ENCODE peak calls at places on chromosomes 5 and 9, in eight cellular contexts. One of them, this sample, is unnamed.

GRCh38 chr5:98193921-98194760 is 579.3 kb upstream of the RGMB start:
- DNase-seq in colonic mucosa: no peak
- DNase-seq in ovary: no peak
- DNase-seq in cardiac muscle cell: no peak
- DNase-seq in naive thymus-derived CD4-positive, alpha-beta T cell: no peak
- DNase-seq in transverse colon: no peak
- DNase-seq in cardiac fibroblast: no peak
- DNase-seq in fibroblast of the aortic adventitia: no peak
- DNase-seq in this sample: no peak

GRCh38 chr9:108586451-108586850 is 269.3 kb downstream of the ACTL7B start:
- DNase-seq in colonic mucosa: no peak
- DNase-seq in ovary: no peak
- DNase-seq in cardiac muscle cell: no peak
- DNase-seq in naive thymus-derived CD4-positive, alpha-beta T cell: no peak
- DNase-seq in transverse colon: no peak
- DNase-seq in cardiac fibroblast: no peak
- DNase-seq in fibroblast of the aortic adventitia: no peak
- DNase-seq in this sample: no peak

GRCh38 chr9:90523953-90524352 is 118.7 kb downstream of the DIRAS2 start:
- DNase-seq in colonic mucosa: peak; percentile 35
- DNase-seq in ovary: no peak
- DNase-seq in cardiac muscle cell: no peak
- DNase-seq in naive thymus-derived CD4-positive, alpha-beta T cell: no peak
- DNase-seq in transverse colon: peak; percentile 51
- DNase-seq in cardiac fibroblast: no peak
- DNase-seq in fibroblast of the aortic adventitia: no peak
- DNase-seq in this sample: no peak

GRCh38 chr5:83277953-83278352 is 193.6 kb upstream of the VCAN start:
- DNase-seq in colonic mucosa: no peak
- DNase-seq in ovary: no peak
- DNase-seq in cardiac muscle cell: no peak
- DNase-seq in naive thymus-derived CD4-positive, alpha-beta T cell: no peak
- DNase-seq in transverse colon: no peak
- DNase-seq in cardiac fibroblast: no peak
- DNase-seq in fibroblast of the aortic adventitia: no peak
- DNase-seq in this sample: no peak

GRCh38 chr5:102865510-102866314 is 110.6 kb downstream of the PAM start:
- DNase-seq in colonic mucosa: peak; percentile 32
- DNase-seq in ovary: peak; percentile 75
- DNase-seq in cardiac muscle cell: peak; percentile 86
- DNase-seq in naive thymus-derived CD4-positive, alpha-beta T cell: peak; percentile 9
- DNase-seq in transverse colon: peak; percentile 41
- DNase-seq in cardiac fibroblast: peak; percentile 88
- DNase-seq in fibroblast of the aortic adventitia: peak; percentile 96
- DNase-seq in this sample: peak; percentile 62

GRCh38 chr5:73214921-73215490 is 42.0 kb downstream of the TMEM174 start:
- DNase-seq in colonic mucosa: no peak
- DNase-seq in ovary: no peak
- DNase-seq in cardiac muscle cell: no peak
- DNase-seq in naive thymus-derived CD4-positive, alpha-beta T cell: no peak
- DNase-seq in transverse colon: no peak
- DNase-seq in cardiac fibroblast: no peak
- DNase-seq in fibroblast of the aortic adventitia: no peak
- DNase-seq in this sample: no peak

GRCh38 chr5:141814064-141814982 is 63.9 kb downstream of the PCDH1 start:
- DNase-seq in colonic mucosa: peak; percentile 75
- DNase-seq in ovary: no peak
- DNase-seq in cardiac muscle cell: peak; percentile 49
- DNase-seq in naive thymus-derived CD4-positive, alpha-beta T cell: no peak
- DNase-seq in transverse colon: peak; percentile 64
- DNase-seq in cardiac fibroblast: peak; percentile 27
- DNase-seq in fibroblast of the aortic adventitia: peak; percentile 17
- DNase-seq in this sample: no peak

GRCh38 chr5:6905423-6905822 is 192.2 kb downstream of the TENT4A start:
- DNase-seq in colonic mucosa: no peak
- DNase-seq in ovary: no peak
- DNase-seq in cardiac muscle cell: no peak
- DNase-seq in naive thymus-derived CD4-positive, alpha-beta T cell: no peak
- DNase-seq in transverse colon: no peak
- DNase-seq in cardiac fibroblast: no peak
- DNase-seq in fibroblast of the aortic adventitia: no peak
- DNase-seq in this sample: no peak

GRCh38 chr5:138942861-138943260 is 67.7 kb upstream of the LRRTM2 start:
- DNase-seq in colonic mucosa: no peak
- DNase-seq in ovary: no peak
- DNase-seq in cardiac muscle cell: no peak
- DNase-seq in naive thymus-derived CD4-positive, alpha-beta T cell: no peak
- DNase-seq in transverse colon: no peak
- DNase-seq in cardiac fibroblast: no peak
- DNase-seq in fibroblast of the aortic adventitia: no peak
- DNase-seq in this sample: no peak

GRCh38 chr9:20640331-20641187 is 18.3 kb upstream of the MLLT3 start:
- DNase-seq in colonic mucosa: peak; percentile 68
- DNase-seq in ovary: peak; percentile 18
- DNase-seq in cardiac muscle cell: peak; percentile 39
- DNase-seq in naive thymus-derived CD4-positive, alpha-beta T cell: peak; percentile 76
- DNase-seq in transverse colon: peak; percentile 80
- DNase-seq in cardiac fibroblast: peak; percentile 29
- DNase-seq in fibroblast of the aortic adventitia: peak; percentile 27
- DNase-seq in this sample: no peak

GRCh38 chr9:93305497-93306020 is 121.6 kb downstream of the WNK2 start:
- DNase-seq in colonic mucosa: peak; percentile 10
- DNase-seq in ovary: peak; percentile 5
- DNase-seq in cardiac muscle cell: no peak
- DNase-seq in naive thymus-derived CD4-positive, alpha-beta T cell: no peak
- DNase-seq in transverse colon: no peak
- DNase-seq in cardiac fibroblast: no peak
- DNase-seq in fibroblast of the aortic adventitia: no peak
- DNase-seq in this sample: no peak

GRCh38 chr9:18256574-18256973 is 217.4 kb upstream of the ADAMTSL1 start:
- DNase-seq in colonic mucosa: peak; percentile 26
- DNase-seq in ovary: no peak
- DNase-seq in cardiac muscle cell: peak; percentile 58
- DNase-seq in naive thymus-derived CD4-positive, alpha-beta T cell: no peak
- DNase-seq in transverse colon: no peak
- DNase-seq in cardiac fibroblast: peak; percentile 67
- DNase-seq in fibroblast of the aortic adventitia: no peak
- DNase-seq in this sample: no peak

GRCh38 chr5:116035123-116035522 is 2.9 kb downstream of the ARL14EPL start:
- DNase-seq in colonic mucosa: no peak
- DNase-seq in ovary: no peak
- DNase-seq in cardiac muscle cell: no peak
- DNase-seq in naive thymus-derived CD4-positive, alpha-beta T cell: no peak
- DNase-seq in transverse colon: no peak
- DNase-seq in cardiac fibroblast: no peak
- DNase-seq in fibroblast of the aortic adventitia: no peak
- DNase-seq in this sample: no peak

GRCh38 chr9:117763314-117763713 is 59.1 kb downstream of the TLR4 start:
- DNase-seq in colonic mucosa: no peak
- DNase-seq in ovary: no peak
- DNase-seq in cardiac muscle cell: peak; percentile 45
- DNase-seq in naive thymus-derived CD4-positive, alpha-beta T cell: no peak
- DNase-seq in transverse colon: no peak
- DNase-seq in cardiac fibroblast: no peak
- DNase-seq in fibroblast of the aortic adventitia: peak; percentile 25
- DNase-seq in this sample: peak; percentile 31

GRCh38 chr9:38376266-38376665 is 16.2 kb upstream of the ALDH1B1 start:
- DNase-seq in colonic mucosa: no peak
- DNase-seq in ovary: no peak
- DNase-seq in cardiac muscle cell: no peak
- DNase-seq in naive thymus-derived CD4-positive, alpha-beta T cell: no peak
- DNase-seq in transverse colon: no peak
- DNase-seq in cardiac fibroblast: no peak
- DNase-seq in fibroblast of the aortic adventitia: no peak
- DNase-seq in this sample: no peak

GRCh38 chr5:136042665-136043121 is 13.9 kb downstream of the TGFBI start:
- DNase-seq in colonic mucosa: no peak
- DNase-seq in ovary: no peak
- DNase-seq in cardiac muscle cell: peak; percentile 47
- DNase-seq in naive thymus-derived CD4-positive, alpha-beta T cell: no peak
- DNase-seq in transverse colon: no peak
- DNase-seq in cardiac fibroblast: peak; percentile 35
- DNase-seq in fibroblast of the aortic adventitia: no peak
- DNase-seq in this sample: no peak

GRCh38 chr5:138974227-138975063 is 99.3 kb upstream of the LRRTM2 start:
- DNase-seq in colonic mucosa: no peak
- DNase-seq in ovary: peak; percentile 59
- DNase-seq in cardiac muscle cell: peak; percentile 90
- DNase-seq in naive thymus-derived CD4-positive, alpha-beta T cell: no peak
- DNase-seq in transverse colon: no peak
- DNase-seq in cardiac fibroblast: peak; percentile 94
- DNase-seq in fibroblast of the aortic adventitia: peak; percentile 92
- DNase-seq in this sample: no peak

GRCh38 chr9:96769989-96770388 is 7.9 kb downstream of the ZNF510 start:
- DNase-seq in colonic mucosa: no peak
- DNase-seq in ovary: no peak
- DNase-seq in cardiac muscle cell: no peak
- DNase-seq in naive thymus-derived CD4-positive, alpha-beta T cell: no peak
- DNase-seq in transverse colon: no peak
- DNase-seq in cardiac fibroblast: no peak
- DNase-seq in fibroblast of the aortic adventitia: no peak
- DNase-seq in this sample: no peak

GRCh38 chr9:96766199-96766598 is 11.7 kb downstream of the ZNF510 start:
- DNase-seq in colonic mucosa: no peak
- DNase-seq in ovary: no peak
- DNase-seq in cardiac muscle cell: no peak
- DNase-seq in naive thymus-derived CD4-positive, alpha-beta T cell: no peak
- DNase-seq in transverse colon: no peak
- DNase-seq in cardiac fibroblast: no peak
- DNase-seq in fibroblast of the aortic adventitia: no peak
- DNase-seq in this sample: no peak

DNA sequence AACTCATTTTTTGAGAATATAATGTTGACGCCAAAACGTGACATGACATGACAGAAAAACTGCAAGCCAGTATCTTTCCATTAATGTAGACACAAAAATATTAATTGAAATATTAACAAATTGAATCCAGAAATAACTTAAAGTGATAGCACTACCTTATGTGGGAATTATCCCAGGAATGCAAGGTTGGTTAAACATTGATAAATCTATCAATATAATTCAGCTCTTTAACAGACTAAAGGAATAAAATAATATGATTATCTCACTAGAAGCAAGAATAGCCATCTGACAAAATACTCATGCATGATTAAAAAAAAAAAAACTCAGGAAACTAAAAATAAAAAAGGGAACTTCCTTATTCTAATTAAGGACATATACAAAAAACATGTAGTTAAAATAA is 6.8 kb downstream of the ZNF510 start:
- DNase-seq in colonic mucosa: no peak
- DNase-seq in ovary: no peak
- DNase-seq in cardiac muscle cell: no peak
- DNase-seq in naive thymus-derived CD4-positive, alpha-beta T cell: no peak
- DNase-seq in transverse colon: no peak
- DNase-seq in cardiac fibroblast: no peak
- DNase-seq in fibroblast of the aortic adventitia: no peak
- DNase-seq in this sample: no peak
- H3K4me3 ChIP-seq in colonic mucosa: no peak overlapping the region
- H3K4me3 ChIP-seq in ovary: no peak overlapping the region
- H3K4me3 ChIP-seq in cardiac muscle cell: no peak overlapping the region
- H3K4me3 ChIP-seq in naive thymus-derived CD4-positive, alpha-beta T cell: no peak overlapping the region
- H3K4me3 ChIP-seq in transverse colon: no peak overlapping the region
- H3K4me3 ChIP-seq in cardiac fibroblast: no peak overlapping the region
- H3K4me3 ChIP-seq in fibroblast of the aortic adventitia: no peak overlapping the region
- H3K4me3 ChIP-seq in this sample: no peak overlapping the region

DNA sequence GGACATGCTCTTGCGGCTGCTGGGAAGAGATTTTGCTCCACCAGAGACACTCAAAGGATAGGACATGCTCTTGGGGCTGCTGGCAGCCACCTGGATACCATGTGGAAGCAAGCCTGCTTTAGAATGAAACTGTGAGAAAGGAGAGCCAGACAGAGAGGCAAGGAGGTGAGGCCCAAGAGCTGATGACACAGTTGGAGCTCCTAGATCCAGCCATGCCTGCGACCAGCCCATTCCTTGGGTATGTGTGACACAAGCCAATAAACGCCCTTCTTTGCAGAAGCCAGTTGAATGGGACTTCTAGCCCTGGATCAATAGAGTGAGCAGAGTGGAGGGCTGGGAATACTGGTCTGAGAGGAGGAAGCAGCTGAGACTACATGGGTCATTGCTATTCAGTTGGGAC is 69.6 kb downstream of the SMIM23 start:
- DNase-seq in colonic mucosa: no peak
- DNase-seq in ovary: no peak
- DNase-seq in cardiac muscle cell: no peak
- DNase-seq in naive thymus-derived CD4-positive, alpha-beta T cell: no peak
- DNase-seq in transverse colon: no peak
- DNase-seq in cardiac fibroblast: no peak
- DNase-seq in fibroblast of the aortic adventitia: no peak
- DNase-seq in this sample: no peak
- H3K4me3 ChIP-seq in colonic mucosa: no peak overlapping the region
- H3K4me3 ChIP-seq in ovary: no peak overlapping the region
- H3K4me3 ChIP-seq in cardiac muscle cell: no peak overlapping the region
- H3K4me3 ChIP-seq in naive thymus-derived CD4-positive, alpha-beta T cell: no peak overlapping the region
- H3K4me3 ChIP-seq in transverse colon: no peak overlapping the region
- H3K4me3 ChIP-seq in cardiac fibroblast: no peak overlapping the region
- H3K4me3 ChIP-seq in fibroblast of the aortic adventitia: no peak overlapping the region
- H3K4me3 ChIP-seq in this sample: no peak overlapping the region

GRCh38 chr5:178993955-178994579 is 1.1 kb downstream of the GRM6 start:
- DNase-seq in colonic mucosa: no peak
- DNase-seq in ovary: no peak
- DNase-seq in cardiac muscle cell: no peak
- DNase-seq in naive thymus-derived CD4-positive, alpha-beta T cell: no peak
- DNase-seq in transverse colon: no peak
- DNase-seq in cardiac fibroblast: no peak
- DNase-seq in fibroblast of the aortic adventitia: no peak
- DNase-seq in this sample: no peak
- H3K4me3 ChIP-seq in colonic mucosa: no peak overlapping the region
- H3K4me3 ChIP-seq in ovary: no peak overlapping the region
- H3K4me3 ChIP-seq in cardiac muscle cell: no peak overlapping the region
- H3K4me3 ChIP-seq in naive thymus-derived CD4-positive, alpha-beta T cell: no peak overlapping the region
- H3K4me3 ChIP-seq in transverse colon: no peak overlapping the region
- H3K4me3 ChIP-seq in cardiac fibroblast: no peak overlapping the region
- H3K4me3 ChIP-seq in fibroblast of the aortic adventitia: no peak overlapping the region
- H3K4me3 ChIP-seq in this sample: no peak overlapping the region

GRCh38 chr5:147956842-147957223 is 50.5 kb upstream of the C5orf46 start:
- DNase-seq in colonic mucosa: no peak
- DNase-seq in ovary: no peak
- DNase-seq in cardiac muscle cell: no peak
- DNase-seq in naive thymus-derived CD4-positive, alpha-beta T cell: no peak
- DNase-seq in transverse colon: no peak
- DNase-seq in cardiac fibroblast: no peak
- DNase-seq in fibroblast of the aortic adventitia: no peak
- DNase-seq in this sample: no peak

GRCh38 chr5:147957906-147958305 is 51.6 kb upstream of the C5orf46 start:
- DNase-seq in colonic mucosa: no peak
- DNase-seq in ovary: no peak
- DNase-seq in cardiac muscle cell: no peak
- DNase-seq in naive thymus-derived CD4-positive, alpha-beta T cell: no peak
- DNase-seq in transverse colon: no peak
- DNase-seq in cardiac fibroblast: no peak
- DNase-seq in fibroblast of the aortic adventitia: no peak
- DNase-seq in this sample: no peak

GRCh38 chr5:147961208-147961749 is 54.9 kb upstream of the C5orf46 start:
- DNase-seq in colonic mucosa: no peak
- DNase-seq in ovary: no peak
- DNase-seq in cardiac muscle cell: no peak
- DNase-seq in naive thymus-derived CD4-positive, alpha-beta T cell: no peak
- DNase-seq in transverse colon: no peak
- DNase-seq in cardiac fibroblast: no peak
- DNase-seq in fibroblast of the aortic adventitia: no peak
- DNase-seq in this sample: no peak

GRCh38 chr5:147954971-147955370 is 48.6 kb upstream of the C5orf46 start:
- DNase-seq in colonic mucosa: no peak
- DNase-seq in ovary: no peak
- DNase-seq in cardiac muscle cell: no peak
- DNase-seq in naive thymus-derived CD4-positive, alpha-beta T cell: no peak
- DNase-seq in transverse colon: no peak
- DNase-seq in cardiac fibroblast: no peak
- DNase-seq in fibroblast of the aortic adventitia: no peak
- DNase-seq in this sample: no peak

GRCh38 chr5:147956064-147956841 is 49.9 kb upstream of the C5orf46 start:
- DNase-seq in colonic mucosa: no peak
- DNase-seq in ovary: no peak
- DNase-seq in cardiac muscle cell: no peak
- DNase-seq in naive thymus-derived CD4-positive, alpha-beta T cell: no peak
- DNase-seq in transverse colon: no peak
- DNase-seq in cardiac fibroblast: no peak
- DNase-seq in fibroblast of the aortic adventitia: no peak
- DNase-seq in this sample: no peak
- H3K4me3 ChIP-seq in colonic mucosa: no peak overlapping the region
- H3K4me3 ChIP-seq in ovary: no peak overlapping the region
- H3K4me3 ChIP-seq in cardiac muscle cell: no peak overlapping the region
- H3K4me3 ChIP-seq in naive thymus-derived CD4-positive, alpha-beta T cell: no peak overlapping the region
- H3K4me3 ChIP-seq in transverse colon: no peak overlapping the region
- H3K4me3 ChIP-seq in cardiac fibroblast: no peak overlapping the region
- H3K4me3 ChIP-seq in fibroblast of the aortic adventitia: no peak overlapping the region
- H3K4me3 ChIP-seq in this sample: no peak overlapping the region